ENCODE peak calls at places on chromosome 15, in four cellular contexts. A is H9, G is IMR-90, T is H1. D is an unnamed sample.
A peak's percentile ranks its signal among the peaks of the same experiment; 100 is the strongest.

GRCh38 chr15:23565395-23566069 is at the start of gene MKRN3:
- DNase-seq in A (no peak), G (peak; percentile 7), T (no peak), D (no peak)

GRCh38 chr15:92510163-92510882 is 116.6 kb downstream of the ST8SIA2 start:
- DNase-seq in A (peak; percentile 72), G (no peak), T (peak; percentile 54), D (peak; percentile 95)

GRCh38 chr15:90539789-90540188 is 10.1 kb downstream of the CRTC3 start:
- DNase-seq in A (no peak), G (no peak), T (no peak), D (no peak)

GRCh38 chr15:65059369-65059750 is 8.4 kb downstream of the RASL12 start:
- DNase-seq in A (no peak), G (no peak), T (no peak), D (no peak)

GRCh38 chr15:90362936-90363212 is 10.8 kb downstream of the ZNF774 start:
- DNase-seq in A (no peak), G (peak; percentile 92), T (no peak), D (peak; percentile 36)

GRCh38 chr15:97196066-97197027 is 764.2 kb upstream of the ARRDC4 start:
- DNase-seq in A (no peak), G (no peak), T (no peak), D (no peak)

GRCh38 chr15:50676799-50677483 is 9.7 kb downstream of the TRPM7 start:
- DNase-seq in A (no peak), G (peak; percentile 64), T (no peak), D (peak; percentile 74)

GRCh38 chr15:41872166-41872747 is 21.6 kb downstream of the SPTBN5 start:
- DNase-seq in A (no peak), G (no peak), T (no peak), D (no peak)

GRCh38 chr15:73800662-73801345 is 47.7 kb upstream of the INSYN1 start:
- DNase-seq in A (no peak), G (peak; percentile 87), T (no peak), D (no peak)

GRCh38 chr15:100601158-100601557 is 826 bp downstream of the LINS1 start:
- DNase-seq in A (no peak), G (no peak), T (no peak), D (peak; percentile 19)

GRCh38 chr15:38075466-38075865 is 141.0 kb downstream of the TMCO5A start:
- DNase-seq in A (no peak), G (no peak), T (no peak), D (no peak)

GRCh38 chr15:85475317-85475701 is 94.9 kb downstream of the AKAP13 start:
- DNase-seq in A (no peak), G (no peak), T (no peak), D (no peak)

GRCh38 chr15:43127752-43128151 is 5.6 kb upstream of the TMEM62 start:
- DNase-seq in A (no peak), G (no peak), T (no peak), D (no peak)

GRCh38 chr15:31023841-31024240 is 32.4 kb upstream of the MTMR10 start:
- DNase-seq in A (no peak), G (peak; percentile 56), T (no peak), D (no peak)

GRCh38 chr15:40844543-40844981 is 714 bp downstream of the SPINT1 start:
- DNase-seq in A (no peak), G (no peak), T (no peak), D (peak; percentile 47)

GRCh38 chr15:70158309-70158995 is 60.7 kb upstream of the TLE3 start:
- DNase-seq in A (no peak), G (no peak), T (no peak), D (no peak)
- H2BK120ac ChIP-seq in A (no peak overlapping the region), G (no peak overlapping the region), T (no peak overlapping the region), D (no peak overlapping the region)

DNA sequence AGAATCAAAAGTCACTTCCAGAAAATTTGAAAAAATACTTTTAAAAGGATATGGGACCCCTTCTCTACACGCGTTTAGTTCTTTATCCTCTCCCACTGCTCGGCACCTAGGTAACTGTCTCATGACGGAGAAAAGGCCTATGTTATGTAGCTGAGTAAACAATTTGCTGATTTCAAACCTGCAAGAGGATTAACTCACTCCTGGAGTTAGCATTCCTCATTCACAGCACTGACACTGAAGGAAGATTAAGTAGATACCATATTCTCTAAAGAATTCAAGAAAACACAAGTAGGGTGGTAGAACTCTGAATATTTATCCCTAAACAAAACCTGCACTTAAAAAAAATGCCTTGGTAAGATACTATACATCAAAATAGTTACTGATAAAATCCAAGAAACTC is 30.3 kb upstream of the PYGO1 start:
- DNase-seq in A (no peak), G (no peak), T (no peak), D (peak; percentile 83)
- H4K5ac ChIP-seq in A (no peak overlapping the region), G (no peak overlapping the region), T (no peak overlapping the region), D (no peak overlapping the region)

GRCh38 chr15:66504563-66505429 is at the start of the genes RPL4 and ZWILCH:
- DNase-seq in A (peak; percentile 75), G (peak; percentile 87), T (peak; percentile 46), D (peak; percentile 93)

GRCh38 chr15:66505818-66506217 is 692 bp downstream of the ZWILCH start:
- DNase-seq in A (no peak), G (no peak), T (no peak), D (no peak)

GRCh38 chr15:66502491-66502890 is 2.2 kb downstream of the RPL4 start:
- DNase-seq in A (no peak), G (no peak), T (no peak), D (no peak)

GRCh38 chr15:66503780-66504562 is 684 bp downstream of the RPL4 start:
- DNase-seq in A (no peak), G (no peak), T (no peak), D (no peak)

DNA sequence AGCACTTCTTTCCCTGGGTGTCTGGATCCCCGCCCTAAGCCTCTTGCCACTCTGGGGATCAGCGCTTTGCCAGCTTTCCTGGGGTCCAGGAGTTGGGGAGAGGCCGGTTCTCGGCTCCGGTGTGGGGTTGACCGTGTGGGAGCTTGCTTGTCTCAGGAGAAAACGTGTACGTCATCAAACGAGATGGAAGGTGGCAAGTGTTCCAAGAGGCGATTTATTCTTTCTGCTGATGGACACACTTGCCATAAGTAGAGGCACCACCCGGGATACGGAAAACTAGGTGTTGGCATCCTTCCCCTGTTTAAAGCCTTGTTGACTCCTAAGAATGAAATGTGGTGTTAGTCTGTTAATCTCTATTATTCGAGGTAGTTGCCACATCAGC is 295 bp downstream of the ZWILCH start:
- DNase-seq in A (no peak), G (peak; percentile 51), T (no peak), D (no peak)
- H2BK120ac ChIP-seq in A (no peak overlapping the region), G (peak overlapping the region; percentile 49), T (no peak overlapping the region), D (no peak overlapping the region)

GRCh38 chr15:87712211-87712610 is 544.3 kb downstream of the NTRK3 start:
- DNase-seq in A (no peak), G (no peak), T (no peak), D (no peak)

GRCh38 chr15:87710406-87710805 is 546.1 kb downstream of the NTRK3 start:
- DNase-seq in A (no peak), G (peak; percentile 58), T (no peak), D (no peak)

GRCh38 chr15:87707581-87708130 is 548.9 kb downstream of the NTRK3 start:
- DNase-seq in A (no peak), G (no peak), T (no peak), D (peak; percentile 18)

GRCh38 chr15:87713405-87713995 is 543.0 kb downstream of the NTRK3 start:
- DNase-seq in A (no peak), G (no peak), T (no peak), D (no peak)

GRCh38 chr15:87711011-87711410 is 545.5 kb downstream of the NTRK3 start:
- DNase-seq in A (no peak), G (peak; percentile 45), T (no peak), D (no peak)
- H4K5ac ChIP-seq in A (no peak overlapping the region), G (no peak overlapping the region), T (no peak overlapping the region), D (no peak overlapping the region)